ENCODE peak calls at places on chromosome 3, in four cellular contexts. O, V, Y and E are unnamed samples.
A peak's percentile ranks its signal among the peaks of the same experiment; 100 is the strongest.

GRCh38 chr3:48609088-48610005 is at the start of gene UQCRC1:
- DNase-seq in O (peak; percentile 90), V (peak; percentile 95), Y (peak; percentile 85), E (peak; percentile 95)

GRCh38 chr3:196237203-196237602 is 20.9 kb downstream of the SLC51A start:
- DNase-seq in O (no peak), V (no peak), Y (no peak), E (no peak)

GRCh38 chr3:21041621-21042020 is 709.4 kb downstream of the ZNF385D start:
- DNase-seq in O (no peak), V (no peak), Y (no peak), E (no peak)

GRCh38 chr3:53171827-53172505 is 11.0 kb downstream of the PRKCD start:
- DNase-seq in O (no peak), V (no peak), Y (no peak), E (no peak)

GRCh38 chr3:63179862-63180522 is 98.1 kb upstream of the SYNPR start:
- DNase-seq in O (no peak), V (no peak), Y (no peak), E (no peak)

GRCh38 chr3:141326626-141327025 is 41.7 kb upstream of the ZBTB38 start:
- DNase-seq in O (no peak), V (no peak), Y (no peak), E (no peak)

GRCh38 chr3:109081746-109082510 is 36.0 kb downstream of the MORC1 start:
- DNase-seq in O (peak; percentile 54), V (no peak), Y (no peak), E (peak; percentile 55)

GRCh38 chr3:132804498-132804897 is 82.3 kb upstream of the NPHP3 start:
- DNase-seq in O (no peak), V (no peak), Y (peak; percentile 63), E (no peak)

GRCh38 chr3:182364723-182365650 is 428.3 kb upstream of the ATP11B start:
- DNase-seq in O (no peak), V (peak; percentile 69), Y (no peak), E (no peak)
- TF ChIP-seq POLR2A in O (no peak), V (no peak), Y (no peak), E (no peak)

DNA sequence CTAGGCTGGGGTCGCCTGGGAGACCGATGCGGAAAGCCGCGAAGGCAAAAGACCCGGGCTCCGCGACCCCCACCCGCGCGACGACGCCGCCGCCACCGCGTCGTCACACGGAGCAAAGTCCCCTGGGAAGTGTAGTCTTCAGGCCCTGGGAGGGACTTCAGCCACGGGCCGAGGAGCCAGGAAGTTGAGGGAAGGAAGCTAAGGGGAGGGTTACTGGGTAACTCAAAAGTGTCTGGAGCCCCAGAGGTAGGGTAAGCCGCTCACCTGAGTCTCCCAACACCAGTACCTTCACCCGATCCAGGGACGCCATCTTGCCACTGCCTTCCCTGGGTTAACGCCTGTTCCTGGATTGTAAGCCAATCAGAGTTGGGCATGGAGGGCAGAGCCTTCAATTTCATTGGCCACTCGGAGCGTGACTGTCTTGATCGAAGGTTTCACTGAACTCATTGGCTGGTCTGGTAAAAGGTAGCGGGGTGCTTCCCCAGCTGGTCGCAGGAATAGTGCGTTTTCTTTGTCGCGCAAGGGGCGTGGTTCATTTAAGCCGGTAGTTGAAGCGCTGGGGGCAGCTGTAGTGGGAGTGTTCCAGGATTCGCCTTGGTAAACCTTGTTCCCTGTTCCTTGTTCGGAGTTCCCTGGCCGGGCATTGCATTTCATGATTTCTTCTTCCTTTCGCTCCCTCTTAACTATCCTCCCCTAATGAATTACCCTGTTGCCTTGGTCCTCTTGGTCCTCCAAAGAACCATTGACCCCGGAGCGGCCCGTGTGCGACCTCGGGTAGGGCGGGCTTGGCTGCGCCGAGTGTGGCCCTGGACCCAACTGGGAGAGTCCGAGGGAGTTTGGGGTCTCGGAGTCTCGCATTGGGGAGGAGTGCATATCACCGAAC is at the start of the genes GTF2E1 and RABL3:
- DNase-seq in O (peak; percentile 100), V (peak; percentile 98), Y (peak; percentile 98), E (peak; percentile 99)
- TF ChIP-seq POLR2A in O (peak; percentile 86), V (peak; percentile 45), Y (peak; percentile 11), E (peak; percentile 93)

DNA sequence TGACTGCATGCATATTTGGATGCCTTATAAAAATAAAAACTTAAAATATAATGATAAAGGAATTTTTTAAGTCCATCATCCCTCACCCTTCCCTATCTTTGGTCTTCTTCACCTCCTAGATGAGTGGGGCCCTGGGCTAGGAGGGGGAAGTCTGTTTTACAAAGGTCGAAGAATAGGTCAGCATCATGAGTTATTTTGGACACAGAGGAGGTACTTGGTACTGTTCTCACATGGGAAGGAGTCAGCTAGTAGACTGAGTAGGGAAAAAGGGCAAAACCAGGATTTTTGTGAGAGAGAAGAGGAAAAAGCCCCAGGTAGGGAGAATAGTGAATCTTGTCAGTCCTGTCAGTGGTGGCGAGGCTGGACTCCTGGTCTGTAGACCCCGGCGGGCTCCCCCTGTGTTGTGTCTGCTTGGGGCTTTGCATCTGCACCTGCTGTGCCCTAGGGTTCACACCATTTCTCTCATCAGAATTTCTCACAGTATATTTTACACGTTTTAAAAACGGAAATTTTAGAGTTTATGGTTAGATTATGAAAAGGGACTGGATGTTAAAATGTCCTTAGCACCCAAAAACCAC is 17.2 kb downstream of the GCSAM start:
- DNase-seq in O (no peak), V (no peak), Y (no peak), E (no peak)
- TF ChIP-seq POLR2A in O (no peak), V (no peak), Y (no peak), E (no peak)

GRCh38 chr3:55331524-55331923 is 155.6 kb downstream of the WNT5A start:
- DNase-seq in O (no peak), V (no peak), Y (no peak), E (no peak)

GRCh38 chr3:55332191-55332590 is 154.9 kb downstream of the WNT5A start:
- DNase-seq in O (no peak), V (no peak), Y (no peak), E (no peak)

GRCh38 chr3:55333923-55334322 is 153.2 kb downstream of the WNT5A start:
- DNase-seq in O (peak; percentile 84), V (no peak), Y (no peak), E (no peak)

GRCh38 chr3:55330756-55331155 is 156.3 kb downstream of the WNT5A start:
- DNase-seq in O (peak; percentile 82), V (no peak), Y (no peak), E (no peak)

DNA sequence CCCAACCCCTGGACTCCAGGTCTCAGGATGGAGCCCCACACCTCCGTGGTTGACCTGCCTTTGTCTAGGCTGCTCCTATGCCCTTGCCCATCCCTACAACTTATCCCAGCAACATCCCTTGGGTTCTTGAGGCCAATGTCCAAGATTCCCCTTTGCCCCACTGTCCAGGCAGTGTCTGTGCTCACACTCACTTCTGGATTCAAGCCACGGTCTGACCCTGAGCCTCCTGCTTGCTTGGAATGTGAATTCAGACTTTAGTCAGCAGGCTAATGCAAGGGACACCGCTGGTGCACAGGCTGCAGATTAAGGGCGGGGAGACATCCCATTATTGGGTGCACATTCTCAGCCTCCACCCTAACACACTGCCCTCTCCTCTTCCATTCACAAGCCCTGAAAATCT is 154.1 kb downstream of the WNT5A start:
- DNase-seq in O (peak; percentile 35), V (no peak), Y (no peak), E (no peak)
- TF ChIP-seq POLR2A in O (no peak), V (no peak), Y (no peak), E (no peak)

GRCh38 chr3:38500688-38501417 is 4.7 kb downstream of the EXOG start:
- DNase-seq in O (no peak), V (no peak), Y (no peak), E (no peak)

GRCh38 chr3:38493019-38493418 is 3.1 kb upstream of the EXOG start:
- DNase-seq in O (peak; percentile 86), V (no peak), Y (no peak), E (no peak)

GRCh38 chr3:38497026-38497425 is 886 bp downstream of the EXOG start:
- DNase-seq in O (peak; percentile 40), V (no peak), Y (no peak), E (no peak)

GRCh38 chr3:38491215-38491614 is 4.9 kb upstream of the EXOG start:
- DNase-seq in O (no peak), V (no peak), Y (no peak), E (no peak)

DNA sequence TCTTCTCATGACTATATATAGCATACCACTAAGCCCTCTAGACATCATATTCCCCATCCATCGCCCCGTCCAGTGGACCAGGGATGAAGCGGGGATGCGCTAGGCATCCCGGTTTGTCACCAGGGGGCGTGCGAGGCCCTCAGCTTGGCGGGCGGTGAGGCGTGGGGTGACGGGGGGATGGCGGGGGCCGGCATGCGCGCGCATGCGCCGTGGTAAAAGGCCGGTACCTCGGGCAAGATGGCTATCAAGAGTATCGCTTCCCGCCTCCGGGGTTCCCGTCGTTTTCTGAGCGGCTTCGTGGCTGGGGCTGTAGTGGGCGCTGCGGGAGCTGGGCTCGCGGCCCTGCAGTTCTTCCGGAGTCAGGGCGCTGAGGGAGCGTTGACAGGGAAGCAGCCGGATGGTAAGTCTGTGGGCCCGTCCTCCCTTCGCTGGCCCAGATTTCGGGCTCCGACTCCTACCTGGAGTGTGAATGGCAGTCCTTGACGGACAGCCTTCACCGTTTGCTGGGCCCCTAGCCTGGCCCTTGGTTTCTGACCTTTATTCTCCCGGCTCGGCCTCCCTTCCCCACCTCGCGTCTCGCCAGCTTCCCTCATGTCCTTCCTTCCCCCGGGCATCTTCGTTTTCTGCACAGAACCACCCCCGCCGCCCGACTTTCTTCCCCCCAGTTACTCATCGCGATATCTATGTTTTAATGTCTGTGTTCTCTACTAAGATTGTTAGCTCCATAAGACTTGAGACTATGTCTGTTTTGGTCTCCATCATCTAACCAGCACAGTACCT is at the start of gene EXOG:
- DNase-seq in O (peak; percentile 89), V (peak; percentile 96), Y (peak; percentile 71), E (peak; percentile 93)
- TF ChIP-seq POLR2A in O (peak; percentile 20), V (no peak), Y (no peak), E (peak; percentile 28)

DNA sequence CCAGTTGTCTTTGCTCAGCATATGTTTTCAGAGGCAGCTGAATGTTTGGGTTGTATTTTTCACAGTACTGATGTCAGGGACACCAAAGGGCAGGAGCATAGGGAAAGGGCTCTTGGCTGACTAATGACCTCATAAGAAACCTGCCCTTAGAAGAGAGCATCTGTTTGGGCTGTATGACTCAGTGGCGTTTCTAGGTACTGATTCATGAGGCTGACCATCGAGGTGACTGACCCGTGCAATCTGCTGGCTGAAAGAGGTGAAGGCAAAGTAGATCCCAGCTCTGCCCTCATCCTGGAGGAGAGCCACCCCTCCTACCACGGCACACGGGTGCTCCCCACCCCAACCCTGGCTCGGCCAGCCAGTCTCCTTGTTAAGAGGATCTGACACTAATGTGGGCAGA is 8.3 kb downstream of the LMCD1 start:
- DNase-seq in O (peak; percentile 98), V (no peak), Y (no peak), E (no peak)
- TF ChIP-seq POLR2A in O (peak; percentile 41), V (no peak), Y (no peak), E (no peak)

DNA sequence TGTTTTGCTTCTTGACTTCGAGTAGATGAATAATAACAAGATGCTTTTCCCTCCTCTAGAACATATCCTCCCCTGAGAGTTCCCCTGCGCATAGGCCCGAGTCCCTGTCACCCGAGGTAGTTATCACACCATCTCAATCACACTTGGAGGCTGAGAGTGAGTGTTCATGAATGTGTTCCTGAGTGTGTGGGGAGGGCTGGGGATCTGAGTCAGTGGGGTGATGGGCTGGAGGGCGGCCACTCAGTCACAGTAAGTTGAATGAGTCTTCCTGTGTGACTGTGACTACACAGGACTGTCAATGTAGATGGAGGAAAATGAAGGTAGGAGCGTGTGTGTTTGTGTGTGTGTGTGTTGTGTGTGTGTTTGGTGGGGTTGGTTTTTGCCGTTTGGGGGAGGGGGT is 71.0 kb downstream of the SETD5 start:
- DNase-seq in O (peak; percentile 37), V (no peak), Y (no peak), E (no peak)
- TF ChIP-seq POLR2A in O (no peak), V (no peak), Y (no peak), E (no peak)

GRCh38 chr3:134373942-134374790 is at the start of gene AMOTL2:
- DNase-seq in O (peak; percentile 97), V (peak; percentile 95), Y (peak; percentile 92), E (peak; percentile 34)
- TF ChIP-seq POLR2A in O (peak; percentile 99), V (peak; percentile 94), Y (peak; percentile 88), E (no peak)